ENCODE peak calls at places on chromosomes 2 and 18, in nine cellular contexts. One of them, this sample, is unnamed.

GRCh38 chr2:85748948-85749875 is 4.6 kb upstream of the ATOH8 start:
- DNase-seq in WERI-Rb-1: no peak
- DNase-seq in endothelial cell: no peak
- DNase-seq in myocyte: peak
- DNase-seq in mesendoderm: peak
- DNase-seq in NCI-H146: peak
- DNase-seq in psoas muscle: peak
- DNase-seq in HS-5: no peak
- DNase-seq in LHCN-M2: no peak
- DNase-seq in this sample: no peak

GRCh38 chr2:225895126-225895525 is 495.6 kb downstream of the NYAP2 start:
- DNase-seq in WERI-Rb-1: no peak
- DNase-seq in endothelial cell: no peak
- DNase-seq in myocyte: peak
- DNase-seq in mesendoderm: no peak
- DNase-seq in NCI-H146: no peak
- DNase-seq in psoas muscle: no peak
- DNase-seq in HS-5: no peak
- DNase-seq in LHCN-M2: peak
- DNase-seq in this sample: no peak

GRCh38 chr2:136378712-136379595 is 261.0 kb upstream of the CXCR4 start:
- DNase-seq in WERI-Rb-1: peak
- DNase-seq in endothelial cell: peak
- DNase-seq in myocyte: peak
- DNase-seq in mesendoderm: peak
- DNase-seq in NCI-H146: peak
- DNase-seq in psoas muscle: peak
- DNase-seq in HS-5: peak
- DNase-seq in LHCN-M2: peak
- DNase-seq in this sample: peak

GRCh38 chr18:78679061-78679460 is 300.6 kb upstream of the SALL3 start:
- DNase-seq in WERI-Rb-1: no peak
- DNase-seq in endothelial cell: no peak
- DNase-seq in myocyte: no peak
- DNase-seq in mesendoderm: no peak
- DNase-seq in NCI-H146: no peak
- DNase-seq in psoas muscle: no peak
- DNase-seq in HS-5: no peak
- DNase-seq in LHCN-M2: no peak
- DNase-seq in this sample: no peak

GRCh38 chr2:43199492-43200481 is 26.6 kb downstream of the ZFP36L2 start:
- DNase-seq in WERI-Rb-1: no peak
- DNase-seq in endothelial cell: no peak
- DNase-seq in myocyte: no peak
- DNase-seq in mesendoderm: peak
- DNase-seq in NCI-H146: peak
- DNase-seq in psoas muscle: no peak
- DNase-seq in HS-5: no peak
- DNase-seq in LHCN-M2: no peak
- DNase-seq in this sample: no peak

GRCh38 chr2:187143537-187143936 is 294.6 kb upstream of the ZSWIM2 start:
- DNase-seq in WERI-Rb-1: no peak
- DNase-seq in endothelial cell: no peak
- DNase-seq in myocyte: no peak
- DNase-seq in mesendoderm: no peak
- DNase-seq in NCI-H146: no peak
- DNase-seq in psoas muscle: no peak
- DNase-seq in HS-5: no peak
- DNase-seq in LHCN-M2: no peak
- DNase-seq in this sample: no peak

GRCh38 chr2:239970004-239970623 is 55.0 kb downstream of the NDUFA10 start:
- DNase-seq in WERI-Rb-1: no peak
- DNase-seq in endothelial cell: no peak
- DNase-seq in myocyte: no peak
- DNase-seq in mesendoderm: peak
- DNase-seq in NCI-H146: no peak
- DNase-seq in psoas muscle: no peak
- DNase-seq in HS-5: no peak
- DNase-seq in LHCN-M2: peak
- DNase-seq in this sample: peak

GRCh38 chr18:38025433-38026038 is 459.9 kb upstream of the CELF4 start:
- DNase-seq in WERI-Rb-1: no peak
- DNase-seq in endothelial cell: no peak
- DNase-seq in myocyte: no peak
- DNase-seq in mesendoderm: peak
- DNase-seq in NCI-H146: no peak
- DNase-seq in psoas muscle: no peak
- DNase-seq in HS-5: no peak
- DNase-seq in LHCN-M2: no peak
- DNase-seq in this sample: peak

GRCh38 chr2:228180126-228181097 is 1.1 kb downstream of the SPHKAP start:
- DNase-seq in WERI-Rb-1: no peak
- DNase-seq in endothelial cell: peak
- DNase-seq in myocyte: no peak
- DNase-seq in mesendoderm: peak
- DNase-seq in NCI-H146: no peak
- DNase-seq in psoas muscle: no peak
- DNase-seq in HS-5: no peak
- DNase-seq in LHCN-M2: no peak
- DNase-seq in this sample: no peak

GRCh38 chr2:202592580-202592979 is 42.2 kb upstream of the FAM117B start:
- DNase-seq in WERI-Rb-1: no peak
- DNase-seq in endothelial cell: no peak
- DNase-seq in myocyte: peak
- DNase-seq in mesendoderm: no peak
- DNase-seq in NCI-H146: no peak
- DNase-seq in psoas muscle: no peak
- DNase-seq in HS-5: no peak
- DNase-seq in LHCN-M2: no peak
- DNase-seq in this sample: no peak

GRCh38 chr2:71603311-71603794 is 150.0 kb downstream of the DYSF start:
- DNase-seq in WERI-Rb-1: peak
- DNase-seq in endothelial cell: no peak
- DNase-seq in myocyte: no peak
- DNase-seq in mesendoderm: no peak
- DNase-seq in NCI-H146: no peak
- DNase-seq in psoas muscle: peak
- DNase-seq in HS-5: no peak
- DNase-seq in LHCN-M2: no peak
- DNase-seq in this sample: no peak

GRCh38 chr2:210502997-210503621 is 26.6 kb upstream of the LANCL1 start:
- DNase-seq in WERI-Rb-1: peak
- DNase-seq in endothelial cell: peak
- DNase-seq in myocyte: peak
- DNase-seq in mesendoderm: peak
- DNase-seq in NCI-H146: peak
- DNase-seq in psoas muscle: peak
- DNase-seq in HS-5: peak
- DNase-seq in LHCN-M2: peak
- DNase-seq in this sample: peak

GRCh38 chr2:207423886-207424285 is 105.9 kb upstream of the CREB1 start:
- DNase-seq in WERI-Rb-1: no peak
- DNase-seq in endothelial cell: no peak
- DNase-seq in myocyte: peak
- DNase-seq in mesendoderm: no peak
- DNase-seq in NCI-H146: no peak
- DNase-seq in psoas muscle: no peak
- DNase-seq in HS-5: peak
- DNase-seq in LHCN-M2: peak
- DNase-seq in this sample: peak

GRCh38 chr2:128304715-128305554 is 13.7 kb downstream of the HS6ST1 start:
- DNase-seq in WERI-Rb-1: peak
- DNase-seq in endothelial cell: no peak
- DNase-seq in myocyte: peak
- DNase-seq in mesendoderm: peak
- DNase-seq in NCI-H146: peak
- DNase-seq in psoas muscle: peak
- DNase-seq in HS-5: peak
- DNase-seq in LHCN-M2: peak
- DNase-seq in this sample: peak

GRCh38 chr2:5987117-5987787 is 295.1 kb downstream of the SOX11 start:
- DNase-seq in WERI-Rb-1: no peak
- DNase-seq in endothelial cell: no peak
- DNase-seq in myocyte: no peak
- DNase-seq in mesendoderm: no peak
- DNase-seq in NCI-H146: no peak
- DNase-seq in psoas muscle: no peak
- DNase-seq in HS-5: no peak
- DNase-seq in LHCN-M2: no peak
- DNase-seq in this sample: no peak

GRCh38 chr2:234699456-234699855 is 202.6 kb upstream of the ARL4C start:
- DNase-seq in WERI-Rb-1: no peak
- DNase-seq in endothelial cell: no peak
- DNase-seq in myocyte: peak
- DNase-seq in mesendoderm: no peak
- DNase-seq in NCI-H146: no peak
- DNase-seq in psoas muscle: no peak
- DNase-seq in HS-5: no peak
- DNase-seq in LHCN-M2: no peak
- DNase-seq in this sample: no peak

GRCh38 chr2:37689751-37690150 is 18.3 kb upstream of the CDC42EP3 start:
- DNase-seq in WERI-Rb-1: no peak
- DNase-seq in endothelial cell: no peak
- DNase-seq in myocyte: peak
- DNase-seq in mesendoderm: no peak
- DNase-seq in NCI-H146: no peak
- DNase-seq in psoas muscle: no peak
- DNase-seq in HS-5: no peak
- DNase-seq in LHCN-M2: no peak
- DNase-seq in this sample: peak

GRCh38 chr2:182318466-182319309 is 108.1 kb downstream of the PDE1A start:
- DNase-seq in WERI-Rb-1: no peak
- DNase-seq in endothelial cell: no peak
- DNase-seq in myocyte: peak
- DNase-seq in mesendoderm: no peak
- DNase-seq in NCI-H146: no peak
- DNase-seq in psoas muscle: no peak
- DNase-seq in HS-5: no peak
- DNase-seq in LHCN-M2: peak
- DNase-seq in this sample: peak

GRCh38 chr18:49335677-49336076 is 124.8 kb downstream of the DYM start:
- DNase-seq in WERI-Rb-1: peak
- DNase-seq in endothelial cell: peak
- DNase-seq in myocyte: no peak
- DNase-seq in mesendoderm: no peak
- DNase-seq in NCI-H146: peak
- DNase-seq in psoas muscle: no peak
- DNase-seq in HS-5: no peak
- DNase-seq in LHCN-M2: no peak
- DNase-seq in this sample: no peak

GRCh38 chr2:241140445-241140840 is 8.8 kb downstream of the PASK start:
- DNase-seq in WERI-Rb-1: no peak
- DNase-seq in endothelial cell: no peak
- DNase-seq in myocyte: no peak
- DNase-seq in mesendoderm: no peak
- DNase-seq in NCI-H146: no peak
- DNase-seq in psoas muscle: no peak
- DNase-seq in HS-5: no peak
- DNase-seq in LHCN-M2: no peak
- DNase-seq in this sample: peak

GRCh38 chr2:101815739-101816391 is 118.4 kb downstream of the MAP4K4 start:
- DNase-seq in WERI-Rb-1: no peak
- DNase-seq in endothelial cell: no peak
- DNase-seq in myocyte: no peak
- DNase-seq in mesendoderm: no peak
- DNase-seq in NCI-H146: no peak
- DNase-seq in psoas muscle: no peak
- DNase-seq in HS-5: no peak
- DNase-seq in LHCN-M2: no peak
- DNase-seq in this sample: peak

GRCh38 chr2:138699421-138699820 is 80.8 kb downstream of the NXPH2 start:
- DNase-seq in WERI-Rb-1: no peak
- DNase-seq in endothelial cell: no peak
- DNase-seq in myocyte: no peak
- DNase-seq in mesendoderm: peak
- DNase-seq in NCI-H146: no peak
- DNase-seq in psoas muscle: no peak
- DNase-seq in HS-5: no peak
- DNase-seq in LHCN-M2: no peak
- DNase-seq in this sample: no peak

GRCh38 chr18:61554117-61554776 is 221.0 kb downstream of the CDH20 start:
- DNase-seq in WERI-Rb-1: no peak
- DNase-seq in endothelial cell: no peak
- DNase-seq in myocyte: no peak
- DNase-seq in mesendoderm: no peak
- DNase-seq in NCI-H146: no peak
- DNase-seq in psoas muscle: no peak
- DNase-seq in HS-5: no peak
- DNase-seq in LHCN-M2: no peak
- DNase-seq in this sample: no peak

GRCh38 chr18:30094556-30094955 is 948.0 kb downstream of the DSC3 start:
- DNase-seq in WERI-Rb-1: no peak
- DNase-seq in endothelial cell: no peak
- DNase-seq in myocyte: peak
- DNase-seq in mesendoderm: peak
- DNase-seq in NCI-H146: no peak
- DNase-seq in psoas muscle: no peak
- DNase-seq in HS-5: peak
- DNase-seq in LHCN-M2: peak
- DNase-seq in this sample: no peak

GRCh38 chr2:188902906-188903305 is 71.3 kb upstream of the COL3A1 start:
- DNase-seq in WERI-Rb-1: no peak
- DNase-seq in endothelial cell: no peak
- DNase-seq in myocyte: peak
- DNase-seq in mesendoderm: no peak
- DNase-seq in NCI-H146: no peak
- DNase-seq in psoas muscle: no peak
- DNase-seq in HS-5: no peak
- DNase-seq in LHCN-M2: peak
- DNase-seq in this sample: peak

This sample was measured in SJCRH30.